ENCODE peak calls at places on chromosomes 5 and 9, in five cellular contexts. One of them, this sample, is unnamed.

GRCh38 chr5:73642296-73642695 is 16.3 kb downstream of the ARHGEF28 start:
- DNase-seq in stimulated activated naive CD4-positive, alpha-beta T cell treated with Interleukin-2 at 50 U/mL for 16 hours: no peak
- DNase-seq in activated CD8-positive, alpha-beta memory T cell treated with anti-CD3 and anti-CD28 coated beads for 24 hours: no peak
- DNase-seq in cardiac fibroblast: peak
- DNase-seq in nucleus accumbens: no peak
- DNase-seq in this sample: no peak

GRCh38 chr9:91427873-91428272 is 4.2 kb upstream of the NFIL3 start:
- DNase-seq in stimulated activated naive CD4-positive, alpha-beta T cell treated with Interleukin-2 at 50 U/mL for 16 hours: no peak
- DNase-seq in activated CD8-positive, alpha-beta memory T cell treated with anti-CD3 and anti-CD28 coated beads for 24 hours: no peak
- DNase-seq in cardiac fibroblast: peak
- DNase-seq in nucleus accumbens: no peak
- DNase-seq in this sample: no peak

GRCh38 chr9:79352322-79352721 is 219.4 kb upstream of the TLE4 start:
- DNase-seq in stimulated activated naive CD4-positive, alpha-beta T cell treated with Interleukin-2 at 50 U/mL for 16 hours: no peak
- DNase-seq in activated CD8-positive, alpha-beta memory T cell treated with anti-CD3 and anti-CD28 coated beads for 24 hours: no peak
- DNase-seq in cardiac fibroblast: no peak
- DNase-seq in nucleus accumbens: no peak
- DNase-seq in this sample: no peak

GRCh38 chr5:142939884-142940283 is 169.7 kb downstream of the ARHGAP26 start:
- DNase-seq in stimulated activated naive CD4-positive, alpha-beta T cell treated with Interleukin-2 at 50 U/mL for 16 hours: no peak
- DNase-seq in activated CD8-positive, alpha-beta memory T cell treated with anti-CD3 and anti-CD28 coated beads for 24 hours: no peak
- DNase-seq in cardiac fibroblast: no peak
- DNase-seq in nucleus accumbens: no peak
- DNase-seq in this sample: no peak

GRCh38 chr5:59587489-59588337 is 305.8 kb downstream of the PDE4D start:
- DNase-seq in stimulated activated naive CD4-positive, alpha-beta T cell treated with Interleukin-2 at 50 U/mL for 16 hours: no peak
- DNase-seq in activated CD8-positive, alpha-beta memory T cell treated with anti-CD3 and anti-CD28 coated beads for 24 hours: no peak
- DNase-seq in cardiac fibroblast: peak
- DNase-seq in nucleus accumbens: peak
- DNase-seq in this sample: peak

GRCh38 chr5:173435543-173435942 is 107.3 kb upstream of the STC2 start:
- DNase-seq in stimulated activated naive CD4-positive, alpha-beta T cell treated with Interleukin-2 at 50 U/mL for 16 hours: no peak
- DNase-seq in activated CD8-positive, alpha-beta memory T cell treated with anti-CD3 and anti-CD28 coated beads for 24 hours: no peak
- DNase-seq in cardiac fibroblast: peak
- DNase-seq in nucleus accumbens: no peak
- DNase-seq in this sample: no peak

GRCh38 chr9:131098391-131099087 is 2.2 kb downstream of the AIF1L start:
- DNase-seq in stimulated activated naive CD4-positive, alpha-beta T cell treated with Interleukin-2 at 50 U/mL for 16 hours: no peak
- DNase-seq in activated CD8-positive, alpha-beta memory T cell treated with anti-CD3 and anti-CD28 coated beads for 24 hours: no peak
- DNase-seq in cardiac fibroblast: no peak
- DNase-seq in nucleus accumbens: no peak
- DNase-seq in this sample: no peak

GRCh38 chr5:72647806-72648205 is 140.6 kb upstream of the ZNF366 start:
- DNase-seq in stimulated activated naive CD4-positive, alpha-beta T cell treated with Interleukin-2 at 50 U/mL for 16 hours: no peak
- DNase-seq in activated CD8-positive, alpha-beta memory T cell treated with anti-CD3 and anti-CD28 coated beads for 24 hours: no peak
- DNase-seq in cardiac fibroblast: no peak
- DNase-seq in nucleus accumbens: no peak
- DNase-seq in this sample: no peak

GRCh38 chr9:38032266-38032830 is 36.7 kb downstream of the SHB start:
- DNase-seq in stimulated activated naive CD4-positive, alpha-beta T cell treated with Interleukin-2 at 50 U/mL for 16 hours: no peak
- DNase-seq in activated CD8-positive, alpha-beta memory T cell treated with anti-CD3 and anti-CD28 coated beads for 24 hours: no peak
- DNase-seq in cardiac fibroblast: no peak
- DNase-seq in nucleus accumbens: no peak
- DNase-seq in this sample: no peak

GRCh38 chr9:125763373-125763772 is 16.2 kb downstream of the PBX3 start:
- DNase-seq in stimulated activated naive CD4-positive, alpha-beta T cell treated with Interleukin-2 at 50 U/mL for 16 hours: no peak
- DNase-seq in activated CD8-positive, alpha-beta memory T cell treated with anti-CD3 and anti-CD28 coated beads for 24 hours: no peak
- DNase-seq in cardiac fibroblast: peak
- DNase-seq in nucleus accumbens: peak
- DNase-seq in this sample: no peak

GRCh38 chr5:178327931-178328711 is 95.5 kb upstream of the PHYKPL start:
- DNase-seq in stimulated activated naive CD4-positive, alpha-beta T cell treated with Interleukin-2 at 50 U/mL for 16 hours: no peak
- DNase-seq in activated CD8-positive, alpha-beta memory T cell treated with anti-CD3 and anti-CD28 coated beads for 24 hours: no peak
- DNase-seq in cardiac fibroblast: no peak
- DNase-seq in nucleus accumbens: no peak
- DNase-seq in this sample: peak

GRCh38 chr5:35884125-35884788 is 27.6 kb downstream of the IL7R start:
- DNase-seq in stimulated activated naive CD4-positive, alpha-beta T cell treated with Interleukin-2 at 50 U/mL for 16 hours: no peak
- DNase-seq in activated CD8-positive, alpha-beta memory T cell treated with anti-CD3 and anti-CD28 coated beads for 24 hours: no peak
- DNase-seq in cardiac fibroblast: peak
- DNase-seq in nucleus accumbens: no peak
- DNase-seq in this sample: peak

GRCh38 chr5:74665246-74665645 is 19.8 kb upstream of the HEXB start:
- DNase-seq in stimulated activated naive CD4-positive, alpha-beta T cell treated with Interleukin-2 at 50 U/mL for 16 hours: no peak
- DNase-seq in activated CD8-positive, alpha-beta memory T cell treated with anti-CD3 and anti-CD28 coated beads for 24 hours: no peak
- DNase-seq in cardiac fibroblast: no peak
- DNase-seq in nucleus accumbens: no peak
- DNase-seq in this sample: no peak

GRCh38 chr5:154698681-154699275 is 56.4 kb upstream of the LARP1 start:
- DNase-seq in stimulated activated naive CD4-positive, alpha-beta T cell treated with Interleukin-2 at 50 U/mL for 16 hours: no peak
- DNase-seq in activated CD8-positive, alpha-beta memory T cell treated with anti-CD3 and anti-CD28 coated beads for 24 hours: no peak
- DNase-seq in cardiac fibroblast: no peak
- DNase-seq in nucleus accumbens: no peak
- DNase-seq in this sample: no peak

GRCh38 chr5:167489202-167489601 is 802.2 kb upstream of the WWC1 start:
- DNase-seq in stimulated activated naive CD4-positive, alpha-beta T cell treated with Interleukin-2 at 50 U/mL for 16 hours: no peak
- DNase-seq in activated CD8-positive, alpha-beta memory T cell treated with anti-CD3 and anti-CD28 coated beads for 24 hours: no peak
- DNase-seq in cardiac fibroblast: peak
- DNase-seq in nucleus accumbens: no peak
- DNase-seq in this sample: no peak

GRCh38 chr5:117454716-117455212 is 880.1 kb upstream of the SEMA6A start:
- DNase-seq in stimulated activated naive CD4-positive, alpha-beta T cell treated with Interleukin-2 at 50 U/mL for 16 hours: peak
- DNase-seq in activated CD8-positive, alpha-beta memory T cell treated with anti-CD3 and anti-CD28 coated beads for 24 hours: peak
- DNase-seq in cardiac fibroblast: peak
- DNase-seq in nucleus accumbens: no peak
- DNase-seq in this sample: peak

GRCh38 chr9:124320062-124320973 is 62.6 kb downstream of the NEK6 start:
- DNase-seq in stimulated activated naive CD4-positive, alpha-beta T cell treated with Interleukin-2 at 50 U/mL for 16 hours: peak
- DNase-seq in activated CD8-positive, alpha-beta memory T cell treated with anti-CD3 and anti-CD28 coated beads for 24 hours: peak
- DNase-seq in cardiac fibroblast: peak
- DNase-seq in nucleus accumbens: peak
- DNase-seq in this sample: peak

GRCh38 chr5:157858527-157859226 is at the start of gene CLINT1:
- DNase-seq in stimulated activated naive CD4-positive, alpha-beta T cell treated with Interleukin-2 at 50 U/mL for 16 hours: peak
- DNase-seq in activated CD8-positive, alpha-beta memory T cell treated with anti-CD3 and anti-CD28 coated beads for 24 hours: peak
- DNase-seq in cardiac fibroblast: peak
- DNase-seq in nucleus accumbens: peak
- DNase-seq in this sample: peak

GRCh38 chr9:125529107-125529506 is 177.9 kb downstream of the MAPKAP1 start:
- DNase-seq in stimulated activated naive CD4-positive, alpha-beta T cell treated with Interleukin-2 at 50 U/mL for 16 hours: no peak
- DNase-seq in activated CD8-positive, alpha-beta memory T cell treated with anti-CD3 and anti-CD28 coated beads for 24 hours: no peak
- DNase-seq in cardiac fibroblast: no peak
- DNase-seq in nucleus accumbens: no peak
- DNase-seq in this sample: no peak

GRCh38 chr9:116860509-116861120 is 173.5 kb downstream of the TRIM32 start:
- DNase-seq in stimulated activated naive CD4-positive, alpha-beta T cell treated with Interleukin-2 at 50 U/mL for 16 hours: no peak
- DNase-seq in activated CD8-positive, alpha-beta memory T cell treated with anti-CD3 and anti-CD28 coated beads for 24 hours: peak
- DNase-seq in cardiac fibroblast: peak
- DNase-seq in nucleus accumbens: peak
- DNase-seq in this sample: peak

GRCh38 chr5:176548967-176549444 is at the start of gene CDHR2:
- DNase-seq in stimulated activated naive CD4-positive, alpha-beta T cell treated with Interleukin-2 at 50 U/mL for 16 hours: no peak
- DNase-seq in activated CD8-positive, alpha-beta memory T cell treated with anti-CD3 and anti-CD28 coated beads for 24 hours: no peak
- DNase-seq in cardiac fibroblast: no peak
- DNase-seq in nucleus accumbens: no peak
- DNase-seq in this sample: no peak

GRCh38 chr5:14569948-14570691 is 11.5 kb upstream of the OTULINL start:
- DNase-seq in stimulated activated naive CD4-positive, alpha-beta T cell treated with Interleukin-2 at 50 U/mL for 16 hours: no peak
- DNase-seq in activated CD8-positive, alpha-beta memory T cell treated with anti-CD3 and anti-CD28 coated beads for 24 hours: no peak
- DNase-seq in cardiac fibroblast: no peak
- DNase-seq in nucleus accumbens: no peak
- DNase-seq in this sample: no peak

GRCh38 chr5:146040559-146040958 is 64.8 kb downstream of the PLAC8L1 start:
- DNase-seq in stimulated activated naive CD4-positive, alpha-beta T cell treated with Interleukin-2 at 50 U/mL for 16 hours: no peak
- DNase-seq in activated CD8-positive, alpha-beta memory T cell treated with anti-CD3 and anti-CD28 coated beads for 24 hours: no peak
- DNase-seq in cardiac fibroblast: no peak
- DNase-seq in nucleus accumbens: no peak
- DNase-seq in this sample: no peak

GRCh38 chr5:122458278-122458872 is 146.3 kb downstream of the SNCAIP start:
- DNase-seq in stimulated activated naive CD4-positive, alpha-beta T cell treated with Interleukin-2 at 50 U/mL for 16 hours: no peak
- DNase-seq in activated CD8-positive, alpha-beta memory T cell treated with anti-CD3 and anti-CD28 coated beads for 24 hours: no peak
- DNase-seq in cardiac fibroblast: peak
- DNase-seq in nucleus accumbens: no peak
- DNase-seq in this sample: peak

GRCh38 chr5:31854181-31854624 is 215.3 kb downstream of the PDZD2 start:
- DNase-seq in stimulated activated naive CD4-positive, alpha-beta T cell treated with Interleukin-2 at 50 U/mL for 16 hours: no peak
- DNase-seq in activated CD8-positive, alpha-beta memory T cell treated with anti-CD3 and anti-CD28 coated beads for 24 hours: peak
- DNase-seq in cardiac fibroblast: peak
- DNase-seq in nucleus accumbens: peak
- DNase-seq in this sample: no peak

GRCh38 chr9:108296056-108296455 is 559.7 kb downstream of the ACTL7B start:
- DNase-seq in stimulated activated naive CD4-positive, alpha-beta T cell treated with Interleukin-2 at 50 U/mL for 16 hours: no peak
- DNase-seq in activated CD8-positive, alpha-beta memory T cell treated with anti-CD3 and anti-CD28 coated beads for 24 hours: no peak
- DNase-seq in cardiac fibroblast: peak
- DNase-seq in nucleus accumbens: no peak
- DNase-seq in this sample: no peak

This sample was measured in KBM-7.